ENCODE peak calls at places on chromosomes 11 and 22, in six cellular contexts. J is NCI-H1105, F is epithelial cell of proximal tubule, Y is left cardiac atrium, B is SK-N-MC, U is fibroblast of lung. K is an unnamed sample.

GRCh38 chr11:125140251-125140650 is 24.3 kb upstream of the PKNOX2 start:
- DNase-seq in J (no peak), F (no peak), Y (no peak), B (no peak), U (no peak), K (no peak)

GRCh38 chr11:109856958-109857357 is 236.2 kb upstream of the ZC3H12C start:
- DNase-seq in J (no peak), F (no peak), Y (no peak), B (no peak), U (no peak), K (no peak)

GRCh38 chr11:61341706-61342105 is 8.7 kb downstream of the TKFC start:
- DNase-seq in J (no peak), F (no peak), Y (no peak), B (no peak), U (no peak), K (no peak)

GRCh38 chr11:69385832-69386415 is 92.0 kb downstream of the MYEOV start:
- DNase-seq in J (no peak), F (no peak), Y (no peak), B (no peak), U (no peak), K (no peak)

GRCh38 chr11:17905477-17905876 is 107.4 kb downstream of the SERGEF start:
- DNase-seq in J (no peak), F (no peak), Y (no peak), B (no peak), U (no peak), K (no peak)

GRCh38 chr11:126992065-126992803 is 8.3 kb downstream of the KIRREL3 start:
- DNase-seq in J (no peak), F (peak; percentile 94), Y (no peak), B (no peak), U (peak; percentile 51), K (no peak)

GRCh38 chr11:86182976-86183584 is 61.5 kb upstream of the EED start:
- DNase-seq in J (no peak), F (peak; percentile 25), Y (no peak), B (no peak), U (no peak), K (no peak)

GRCh38 chr22:48654492-48654891 is 1173.2 kb downstream of the BRD1 start:
- DNase-seq in J (no peak), F (no peak), Y (no peak), B (no peak), U (peak; percentile 19), K (no peak)

GRCh38 chr22:22933100-22933806 is 45.6 kb downstream of the IGLL5 start:
- DNase-seq in J (no peak), F (no peak), Y (no peak), B (no peak), U (no peak), K (no peak)

GRCh38 chr11:14544611-14545010 is 24.4 kb upstream of the PSMA1 start:
- DNase-seq in J (no peak), F (no peak), Y (no peak), B (no peak), U (peak; percentile 78), K (no peak)

GRCh38 chr11:57424802-57425564 is 1.9 kb downstream of the SLC43A3 start:
- DNase-seq in J (no peak), F (peak; percentile 89), Y (peak; percentile 85), B (peak; percentile 89), U (peak; percentile 86), K (no peak)

GRCh38 chr22:44724859-44725258 is 22.9 kb downstream of the PRR5 start:
- DNase-seq in J (no peak), F (no peak), Y (no peak), B (no peak), U (no peak), K (no peak)

GRCh38 chr22:50522806-50523438 is 2.5 kb downstream of the SCO2 start:
- DNase-seq in J (no peak), F (no peak), Y (peak; percentile 26), B (no peak), U (no peak), K (no peak)

GRCh38 chr11:34427171-34427805 is 11.4 kb upstream of the CAT start:
- DNase-seq in J (no peak), F (peak; percentile 88), Y (no peak), B (no peak), U (peak; percentile 80), K (no peak)

GRCh38 chr11:78651923-78652602 is 77.4 kb upstream of the NARS2 start:
- DNase-seq in J (no peak), F (no peak), Y (no peak), B (no peak), U (no peak), K (no peak)

GRCh38 chr22:45709866-45710265 is 38.2 kb downstream of the ATXN10 start:
- DNase-seq in J (no peak), F (no peak), Y (no peak), B (no peak), U (peak; percentile 28), K (no peak)